ENCODE peak calls at places on chromosomes 16 and 17, in six cellular contexts. G, J, P, W, B and N are unnamed samples. For H3K27me3 and H3K4me1, the result is how much of the 10 kb centered on the place peaks cover.

GRCh38 chr16:88758227-88758943 is 26.6 kb downstream of the PIEZO1 start:
- DNase-seq in B (no peak), W (no peak), G (no peak), J (no peak), P (no peak), N (peak)

GRCh38 chr17:17868637-17869522 is 32.1 kb upstream of the SREBF1 start:
- DNase-seq in J (no peak), B (no peak), W (no peak), G (no peak), P (no peak), N (no peak)

GRCh38 chr17:67477687-67478086 is 100.6 kb downstream of the PITPNC1 start:
- DNase-seq in P (no peak), J (no peak), W (no peak), B (no peak), G (no peak), N (peak)

GRCh38 chr17:45147102-45147580 is 1.1 kb upstream of the HEXIM1 start:
- DNase-seq in B (no peak), W (peak), J (no peak), G (peak), P (peak), N (peak)

GRCh38 chr16:81005644-81006471 is 827 bp downstream of the CMC2 start:
- DNase-seq in G (no peak), P (peak), J (no peak), W (no peak), B (no peak), N (peak)

GRCh38 chr16:17283022-17283421 is 187.7 kb downstream of the XYLT1 start:
- DNase-seq in P (no peak), W (no peak), G (no peak), B (no peak), J (no peak), N (no peak)

GRCh38 chr17:82391496-82392066 is 20.0 kb downstream of the UTS2R start:
- DNase-seq in P (no peak), B (peak), G (no peak), J (no peak), W (no peak), N (no peak)

GRCh38 chr17:71846561-71846960 is 274.3 kb upstream of the SOX9 start:
- DNase-seq in B (no peak), G (no peak), W (no peak), P (no peak), J (no peak), N (no peak)

GRCh38 chr17:43905985-43906852 is 1.1 kb downstream of the MPP2 start:
- DNase-seq in B (peak), W (peak), J (peak), G (peak), P (peak), N (peak)

GRCh38 chr16:89048087-89048729 is 45.4 kb upstream of the ACSF3 start:
- DNase-seq in G (no peak), P (no peak), J (no peak), B (peak), W (no peak), N (no peak)

GRCh38 chr17:4899341-4900230 is at the start of gene C17orf107:
- DNase-seq in P (no peak), B (peak), J (peak), W (peak), G (peak), N (peak)

GRCh38 chr17:3474212-3474611 is 1.6 kb upstream of the ASPA start:
- DNase-seq in W (no peak), J (no peak), P (no peak), G (no peak), B (no peak), N (peak)

GRCh38 chr16:23015580-23015979 is 133.7 kb downstream of the USP31 start:
- DNase-seq in G (no peak), B (no peak), W (no peak), P (no peak), J (no peak), N (no peak)

GRCh38 chr17:603405-604193 is 111.0 kb downstream of the VPS53 start:
- DNase-seq in P (no peak), B (no peak), J (no peak), G (no peak), W (no peak), N (no peak)

GRCh38 chr16:73018796-73019455 is 29.0 kb downstream of the ZFHX3 start:
- DNase-seq in J (no peak), G (no peak), W (peak), P (no peak), B (no peak), N (no peak)

GRCh38 chr16:11481987-11482386 is 104.7 kb downstream of the LITAF start:
- DNase-seq in B (no peak), G (no peak), W (no peak), P (no peak), J (no peak), N (no peak)

GRCh38 chr17:12982224-12982623 is 35.6 kb downstream of the ELAC2 start:
- DNase-seq in W (no peak), J (no peak), B (no peak), G (no peak), P (no peak), N (no peak)

GRCh38 chr17:45894022-45894784 is at the start of gene MAPT:
- DNase-seq in W (peak), J (peak), B (peak), P (no peak), G (peak), N (peak)

GRCh38 chr16:85126731-85127662 is 14.7 kb upstream of the CIBAR2 start:
- DNase-seq in W (peak), J (no peak), P (no peak), G (peak), B (no peak), N (peak)

GRCh38 chr17:75615301-75615700 is 17.9 kb upstream of the SMIM5 start:
- DNase-seq in W (no peak), B (no peak), J (no peak), P (no peak), G (no peak), N (no peak)

GRCh38 chr17:61411114-61411943 is 11.7 kb downstream of the TBX2 start:
- DNase-seq in W (peak), J (peak), G (peak), B (peak), P (peak), N (peak)

GRCh38 chr17:82280537-82280936 is 7.0 kb upstream of the CSNK1D start:
- DNase-seq in W (no peak), J (no peak), B (no peak), P (no peak), G (no peak), N (no peak)

GRCh38 chr16:85291302-85292148 is 179.3 kb upstream of the CIBAR2 start:
- DNase-seq in W (no peak), B (peak), G (no peak), J (peak), P (no peak), N (no peak)

GRCh38 chr17:7932949-7933348 is 943 bp downstream of the CNTROB start:
- DNase-seq in P (no peak), J (peak), G (peak), B (peak), W (peak), N (peak)

GRCh38 chr17:36094232-36094631 is 4.3 kb upstream of the CCL3 start:
- DNase-seq in G (no peak), P (no peak), W (no peak), J (no peak), B (no peak), N (no peak)

GRCh38 chr16:84967828-84968227 is 43.5 kb downstream of the ZDHHC7 start:
- DNase-seq in G (no peak), J (no peak), W (no peak), B (no peak), P (no peak), N (no peak)

GRCh38 chr17:75832164-75832651 is 12.0 kb downstream of the UNC13D start:
- DNase-seq in W (no peak), B (no peak), J (peak), G (no peak), P (no peak), N (no peak)

GRCh38 chr17:61508912-61509311 is 56.7 kb downstream of the TBX4 start:
- DNase-seq in G (no peak), B (no peak), J (no peak), P (no peak), W (no peak), N (no peak)

GRCh38 chr16:1906052-1906845 is 12.0 kb downstream of the HS3ST6 start:
- DNase-seq in G (no peak), W (no peak), P (no peak), J (no peak), B (no peak), N (peak)

GRCh38 chr16:48901712-48902374 is 291.9 kb upstream of the N4BP1 start:
- DNase-seq in W (peak), J (no peak), B (no peak), G (no peak), P (no peak), N (no peak)

GRCh38 chr17:77491921-77492445 is 351.2 kb downstream of the SEC14L1 start:
- DNase-seq in P (no peak), W (no peak), G (no peak), J (peak), B (peak), N (no peak)

GRCh38 chr16:75942351-75942750 is 216.1 kb upstream of the CPHXL start:
- DNase-seq in W (peak), P (no peak), G (no peak), B (no peak), J (no peak), N (no peak)

GRCh38 chr17:21015564-21015963 is 27.2 kb downstream of the USP22 start:
- DNase-seq in G (no peak), J (peak), P (no peak), B (no peak), W (no peak), N (no peak)

GRCh38 chr17:55584055-55584685 is 72.9 kb upstream of the SMIM36 start:
- DNase-seq in B (no peak), G (no peak), J (no peak), P (no peak), W (no peak), N (peak)

GRCh38 chr17:48719642-48720262 is 2.6 kb downstream of the PRAC1 start:
- DNase-seq in W (peak), J (no peak), G (no peak), B (no peak), P (no peak), N (no peak)

GRCh38 chr17:48722201-48722907 is at the start of gene PRAC1:
- DNase-seq in G (no peak), J (no peak), W (no peak), P (no peak), B (no peak), N (no peak)

GRCh38 chr17:48721009-48721402 is 1.3 kb downstream of the PRAC1 start:
- DNase-seq in G (no peak), P (no peak), W (no peak), B (no peak), J (no peak), N (no peak)

GRCh38 chr17:48718781-48719641 is 3.3 kb downstream of the PRAC1 start:
- DNase-seq in G (no peak), J (no peak), W (peak), B (no peak), P (no peak), N (no peak)

DNA sequence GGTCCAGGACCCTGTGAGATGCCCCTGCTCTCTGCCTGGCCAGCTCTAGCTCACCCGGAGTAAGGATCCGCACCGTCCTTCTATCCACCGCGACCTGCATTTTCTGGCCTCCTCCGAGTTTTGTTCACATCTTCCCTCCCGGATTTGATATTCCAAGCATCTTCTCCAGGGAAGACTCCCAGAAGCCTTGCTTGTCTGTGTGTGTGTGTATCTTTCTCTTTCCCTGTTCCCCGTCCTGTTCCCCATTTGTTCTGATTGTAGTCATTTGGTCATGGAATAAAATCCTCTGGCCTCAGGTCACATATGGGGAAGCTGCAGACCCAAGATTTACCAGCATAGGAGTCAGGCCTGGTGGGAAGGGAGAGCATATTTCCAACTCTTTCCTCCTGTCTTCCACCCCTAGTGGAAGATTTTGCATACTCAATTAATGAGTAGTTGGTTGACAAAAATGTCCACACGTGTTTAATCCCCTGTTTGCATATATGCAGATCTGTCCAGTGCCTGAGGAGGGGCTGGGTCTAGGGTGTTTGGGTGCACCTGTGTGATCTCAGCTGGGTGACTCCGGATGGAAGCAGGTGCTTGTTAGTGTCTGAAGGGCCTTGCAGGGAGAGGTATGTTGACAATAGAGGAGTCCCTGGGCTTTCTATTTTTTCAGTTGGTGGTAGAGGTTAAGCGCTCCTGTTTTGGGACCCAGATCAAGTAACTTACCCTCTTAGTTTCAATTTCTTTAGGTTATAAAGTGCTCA is 1.9 kb downstream of the PRAC1 start:
- DNase-seq in B (no peak), J (no peak), G (no peak), W (no peak), P (no peak), N (no peak)
- H3K27me3 ChIP-seq in B (half or more), J (half or more), G (under half), W (half or more), P (under half), N (half or more)

DNA sequence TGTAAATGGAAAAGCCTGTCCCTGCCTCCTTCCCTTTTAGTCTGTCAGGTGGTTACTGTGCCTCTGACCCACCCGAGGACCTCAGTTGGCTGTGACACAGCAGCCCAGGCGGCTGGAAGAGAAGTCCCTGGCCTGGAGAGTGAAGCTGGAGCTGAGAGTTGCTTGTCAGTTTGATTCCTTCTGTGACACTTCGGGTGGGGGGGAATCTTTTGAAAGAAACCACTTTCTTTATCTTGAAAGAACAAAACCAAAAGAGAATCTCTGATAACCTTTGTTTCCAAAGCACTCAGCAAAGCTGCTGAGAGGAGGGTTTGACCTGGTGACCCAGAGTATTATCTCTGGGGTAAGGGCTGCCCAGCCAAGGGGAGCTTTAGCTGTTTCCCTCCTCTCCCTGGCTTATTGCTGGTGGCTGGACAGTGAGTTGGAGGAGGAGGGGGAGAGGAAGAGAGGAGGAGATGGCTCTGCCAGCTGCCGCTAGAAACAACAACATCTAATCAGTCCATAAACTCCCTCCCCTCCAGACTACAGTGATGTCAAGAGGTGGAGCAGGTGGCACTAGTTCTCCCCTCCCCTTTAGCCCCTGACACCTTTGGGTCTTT is 34.0 kb downstream of the YPEL2 start:
- DNase-seq in G (peak), B (peak), J (no peak), P (no peak), W (peak), N (no peak)
- H3K4me1 ChIP-seq in G (under half), B (half or more), J (half or more), P (half or more), W (half or more), N (half or more)

GRCh38 chr17:79374807-79375206 is 236.0 kb downstream of the RBFOX3 start:
- DNase-seq in J (no peak), G (no peak), P (no peak), W (no peak), B (no peak), N (no peak)

GRCh38 chr17:79377230-79377790 is 233.5 kb downstream of the RBFOX3 start:
- DNase-seq in P (no peak), G (no peak), W (no peak), J (no peak), B (no peak), N (no peak)

GRCh38 chr17:79372470-79373238 is 238.2 kb downstream of the RBFOX3 start:
- DNase-seq in W (peak), B (no peak), J (no peak), P (no peak), G (no peak), N (no peak)

GRCh38 chr17:79371984-79372383 is 238.9 kb downstream of the RBFOX3 start:
- DNase-seq in J (no peak), W (no peak), P (no peak), G (no peak), B (no peak), N (no peak)

GRCh38 chr17:79374087-79374486 is 236.8 kb downstream of the RBFOX3 start:
- DNase-seq in W (no peak), P (no peak), G (no peak), J (no peak), B (no peak), N (no peak)
- H3K27me3 ChIP-seq in W (under half), P (under half), G (under half), J (half or more), B (half or more), N (under half)

DNA sequence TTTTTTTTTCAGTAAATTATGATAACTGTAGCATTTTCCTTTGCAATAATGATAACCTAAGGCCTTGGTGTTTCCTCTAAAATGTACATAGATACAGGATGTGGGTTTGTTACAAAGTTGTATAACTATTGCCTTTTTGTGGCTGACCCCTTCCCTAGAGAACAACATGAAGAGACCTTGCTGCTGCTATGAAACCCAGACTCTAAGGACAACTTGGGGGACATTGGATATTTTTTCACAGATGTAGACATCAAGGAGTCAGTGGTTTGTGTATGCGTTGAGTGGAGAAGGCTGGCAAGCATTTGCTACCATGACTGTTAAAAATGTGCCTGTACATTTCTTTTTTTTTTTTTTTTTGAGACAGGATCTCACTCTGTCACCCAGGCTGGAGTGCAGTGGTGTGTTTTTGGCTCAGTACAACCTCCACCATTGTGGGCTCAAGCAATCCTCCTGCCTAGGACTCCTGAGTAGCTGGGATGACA is 12.3 kb downstream of the HMOX2 start:
- DNase-seq in J (no peak), B (no peak), G (no peak), P (no peak), W (no peak), N (no peak)
- H3K4me1 ChIP-seq in J (under half), B (under half), G (under half), P (under half), W (under half), N (under half)